ENCODE peak calls at places on chromosomes 3 and 15, in four cellular contexts. One of them, this sample, is unnamed.

GRCh38 chr3:58051196-58051595 is 43.0 kb downstream of the FLNB start:
- DNase-seq in hepatic stellate cell: no peak
- DNase-seq in osteocyte: no peak
- DNase-seq in foreskin fibroblast: peak; percentile 92
- DNase-seq in this sample: no peak

GRCh38 chr15:66224946-66225345 is 28.6 kb downstream of the MEGF11 start:
- DNase-seq in hepatic stellate cell: no peak
- DNase-seq in osteocyte: no peak
- DNase-seq in foreskin fibroblast: no peak
- DNase-seq in this sample: peak; percentile 29

GRCh38 chr15:69919816-69920215 is 177.9 kb downstream of the TLE3 start:
- DNase-seq in hepatic stellate cell: no peak
- DNase-seq in osteocyte: no peak
- DNase-seq in foreskin fibroblast: no peak
- DNase-seq in this sample: no peak

GRCh38 chr3:43017038-43017437 is 37.9 kb downstream of the GASK1A start:
- DNase-seq in hepatic stellate cell: no peak
- DNase-seq in osteocyte: no peak
- DNase-seq in foreskin fibroblast: no peak
- DNase-seq in this sample: no peak

GRCh38 chr3:148062590-148062989 is 635.1 kb upstream of the AGTR1 start:
- DNase-seq in hepatic stellate cell: no peak
- DNase-seq in osteocyte: no peak
- DNase-seq in foreskin fibroblast: no peak
- DNase-seq in this sample: no peak

GRCh38 chr3:150975096-150975991 is 2.8 kb upstream of the CLRN1 start:
- DNase-seq in hepatic stellate cell: no peak
- DNase-seq in osteocyte: no peak
- DNase-seq in foreskin fibroblast: no peak
- DNase-seq in this sample: no peak

GRCh38 chr15:90789496-90789895 is 72.3 kb downstream of the BLM start:
- DNase-seq in hepatic stellate cell: no peak
- DNase-seq in osteocyte: no peak
- DNase-seq in foreskin fibroblast: no peak
- DNase-seq in this sample: no peak

GRCh38 chr15:56794150-56794922 is 61.0 kb upstream of the ZNF280D start:
- DNase-seq in hepatic stellate cell: no peak
- DNase-seq in osteocyte: no peak
- DNase-seq in foreskin fibroblast: peak; percentile 12
- DNase-seq in this sample: no peak

GRCh38 chr3:86748015-86748414 is 242.9 kb downstream of the VGLL3 start:
- DNase-seq in hepatic stellate cell: no peak
- DNase-seq in osteocyte: no peak
- DNase-seq in foreskin fibroblast: no peak
- DNase-seq in this sample: no peak

GRCh38 chr15:101811902-101812301 is at the start of gene OR4F15:
- DNase-seq in hepatic stellate cell: no peak
- DNase-seq in osteocyte: no peak
- DNase-seq in foreskin fibroblast: no peak
- DNase-seq in this sample: no peak

This sample was measured in chondrocyte.